ENCODE peak calls at places on chromosome 4, in nine cellular contexts. V is COR-L47; L is fibroblast of lung; I is M059J; O is activated CD4-positive, alpha-beta T cell treated with anti-CD3 and anti-CD28 coated beads, Interleukin-2, amount 10 ng/mL, durations not matched to agents 7 days and 5 days; E is A172; K is activated T-cell treated with anti-CD3 and anti-CD28 coated beads for 1 hour; U is NCI-H226; J is NCI-H446 treated with DMSO at 0.1 percent for 48 hours. Y is an unnamed sample.

GRCh38 chr4:75698162-75698962 is 25.2 kb upstream of the G3BP2 start:
- DNase-seq in I (no peak), J (no peak), V (no peak), U (no peak), K (no peak), L (no peak), O (no peak), E (no peak), Y (no peak)

GRCh38 chr4:98469776-98470175 is 188.6 kb downstream of the TSPAN5 start:
- DNase-seq in V (no peak), J (no peak), K (no peak), E (no peak), L (no peak), U (no peak), O (no peak), I (no peak), Y (no peak)

GRCh38 chr4:99349338-99349737 is 3.2 kb downstream of the ADH1C start:
- DNase-seq in E (no peak), O (no peak), I (no peak), J (no peak), K (no peak), L (no peak), V (no peak), U (no peak), Y (no peak)

GRCh38 chr4:22502895-22503814 is 12.7 kb downstream of the ADGRA3 start:
- DNase-seq in I (peak; percentile 74), L (no peak), V (no peak), U (no peak), K (no peak), E (peak; percentile 33), J (no peak), O (no peak), Y (no peak)

GRCh38 chr4:15368906-15369305 is 58.9 kb upstream of the C1QTNF7 start:
- DNase-seq in L (peak; percentile 76), I (peak; percentile 89), O (no peak), U (no peak), J (no peak), V (no peak), K (no peak), E (peak; percentile 50), Y (no peak)

GRCh38 chr4:165684177-165684870 is 188.7 kb upstream of the TLL1 start:
- DNase-seq in L (peak; percentile 66), K (no peak), E (peak; percentile 71), U (peak; percentile 71), J (peak; percentile 17), V (no peak), I (peak; percentile 93), O (no peak), Y (no peak)

GRCh38 chr4:3263053-3263958 is 14.3 kb downstream of the MSANTD1 start:
- DNase-seq in O (no peak), J (no peak), U (no peak), E (no peak), V (no peak), L (no peak), I (no peak), K (no peak), Y (no peak)

GRCh38 chr4:113858924-113859323 is 97.4 kb upstream of the CAMK2D start:
- DNase-seq in K (no peak), E (no peak), J (no peak), O (no peak), U (no peak), V (no peak), I (no peak), L (no peak), Y (no peak)

GRCh38 chr4:186088516-186088915 is 16.0 kb upstream of the FAM149A start:
- DNase-seq in U (no peak), I (no peak), L (no peak), O (no peak), E (no peak), J (no peak), V (no peak), K (no peak), Y (no peak)

GRCh38 chr4:157727163-157727562 is 445.7 kb downstream of the GASK1B start:
- DNase-seq in U (peak; percentile 2), L (no peak), E (no peak), V (no peak), K (no peak), O (no peak), I (no peak), J (no peak), Y (no peak)

GRCh38 chr4:77314697-77315096 is 157.7 kb downstream of the CCNG2 start:
- DNase-seq in L (no peak), E (no peak), U (no peak), K (no peak), J (no peak), O (no peak), I (no peak), V (no peak), Y (no peak)

GRCh38 chr4:22897520-22898108 is 204.9 kb downstream of the GBA3 start:
- DNase-seq in J (no peak), U (no peak), L (peak; percentile 33), I (peak; percentile 17), E (peak; percentile 57), O (peak; percentile 24), V (peak; percentile 11), K (peak; percentile 1), Y (peak; percentile 37)

GRCh38 chr4:121072080-121072835 is at the start of gene NDNF:
- DNase-seq in J (no peak), L (peak; percentile 54), I (peak; percentile 8), K (no peak), E (peak; percentile 10), O (peak; percentile 36), U (peak; percentile 6), V (peak; percentile 25), Y (no peak)

GRCh38 chr4:152460488-152460887 is 75.4 kb downstream of the FBXW7 start:
- DNase-seq in O (no peak), E (peak; percentile 10), I (peak; percentile 39), L (peak; percentile 90), U (peak; percentile 32), J (no peak), V (no peak), K (no peak), Y (no peak)

Y was measured in iPS DF 6.9.